ENCODE peak calls at places on chromosomes 13 and 19, in ten cellular contexts. N is fibroblast of pulmonary artery; W is testis; Z is left ventricle myocardium inferior; D is lower leg skin; I is AG04450; M is cardiac muscle cell; K is CD8-positive, alpha-beta T cell; A is cardiac fibroblast; F is colonic mucosa. V is an unnamed sample.

GRCh38 chr13:25186187-25186586 is 14.1 kb upstream of the AMER2 start:
- DNase-seq in Z (no peak), W (no peak), K (no peak), M (no peak), A (no peak), F (no peak), D (no peak), I (no peak), N (no peak), V (no peak)

GRCh38 chr19:2254052-2254872 is 2.0 kb downstream of the JSRP1 start:
- DNase-seq in A (no peak), Z (no peak), W (no peak), F (no peak), K (no peak), I (no peak), M (peak; percentile 59), N (peak; percentile 49), D (no peak), V (no peak)

GRCh38 chr19:11247391-11247790 is 8.0 kb downstream of the ANGPTL8 start:
- DNase-seq in K (no peak), W (peak; percentile 62), F (no peak), A (peak; percentile 66), I (no peak), D (no peak), N (peak; percentile 89), Z (peak; percentile 90), M (peak; percentile 88), V (no peak)

GRCh38 chr13:63041640-63042414 is 1626.2 kb upstream of the PCDH20 start:
- DNase-seq in A (peak; percentile 10), F (no peak), N (peak; percentile 53), W (no peak), Z (no peak), D (no peak), I (peak; percentile 26), M (peak; percentile 6), K (no peak), V (no peak)

GRCh38 chr13:98962901-98963594 is 14.8 kb downstream of the DOCK9 start:
- DNase-seq in Z (no peak), F (no peak), A (no peak), N (no peak), K (no peak), I (no peak), W (no peak), M (no peak), D (no peak), V (no peak)

GRCh38 chr19:4474504-4475136 is 2.5 kb downstream of the HDGFL2 start:
- DNase-seq in K (no peak), Z (no peak), N (peak; percentile 67), I (no peak), A (peak; percentile 49), D (no peak), M (peak; percentile 72), W (peak; percentile 85), F (no peak), V (peak; percentile 56)

GRCh38 chr13:70795484-70795883 is 687.2 kb upstream of the KLHL1 start:
- DNase-seq in N (no peak), D (no peak), Z (no peak), I (no peak), A (no peak), W (no peak), K (no peak), F (no peak), M (no peak), V (no peak)

GRCh38 chr13:108566413-108567170 is 62.8 kb upstream of the MYO16 start:
- DNase-seq in K (no peak), A (no peak), M (no peak), N (no peak), I (no peak), F (no peak), Z (no peak), W (no peak), D (no peak), V (no peak)

GRCh38 chr13:75393839-75394238 is 88.1 kb downstream of the TBC1D4 start:
- DNase-seq in F (no peak), I (no peak), W (no peak), N (no peak), D (no peak), M (no peak), Z (no peak), K (no peak), A (peak; percentile 30), V (peak; percentile 24)

GRCh38 chr13:96053003-96053703 is at the start of gene UGGT2:
- DNase-seq in W (peak; percentile 96), N (peak; percentile 96), Z (peak; percentile 96), A (peak; percentile 95), K (no peak), M (peak; percentile 97), I (peak; percentile 88), D (peak; percentile 85), F (peak; percentile 95), V (peak; percentile 94)

GRCh38 chr19:6241680-6242079 is 38.1 kb downstream of the MLLT1 start:
- DNase-seq in K (no peak), F (no peak), I (no peak), M (no peak), A (no peak), Z (peak; percentile 46), W (peak; percentile 89), N (no peak), D (no peak), V (no peak)

GRCh38 chr19:46944918-46945628 is 74.6 kb upstream of the NPAS1 start:
- DNase-seq in N (peak; percentile 53), F (peak; percentile 53), A (peak; percentile 62), I (no peak), W (peak; percentile 48), D (peak; percentile 31), K (no peak), M (peak; percentile 62), Z (peak; percentile 77), V (peak; percentile 69)

GRCh38 chr19:10662384-10663251 is 8.5 kb downstream of the ILF3 start:
- DNase-seq in F (no peak), K (no peak), N (peak; percentile 63), I (no peak), Z (no peak), D (no peak), A (peak; percentile 50), M (peak; percentile 59), W (no peak), V (peak; percentile 21)

GRCh38 chr19:50214699-50215543 is 11.5 kb downstream of the MYH14 start:
- DNase-seq in K (no peak), M (no peak), F (peak; percentile 88), N (no peak), D (peak; percentile 39), Z (no peak), I (no peak), A (no peak), W (no peak), V (no peak)

GRCh38 chr19:11446652-11447301 is 11.3 kb downstream of the PRKCSH start:
- DNase-seq in F (peak; percentile 62), D (no peak), A (peak; percentile 41), I (no peak), Z (peak; percentile 56), N (peak; percentile 33), M (peak; percentile 46), W (no peak), K (peak; percentile 52), V (no peak)

GRCh38 chr19:17680235-17680722 is 7.9 kb downstream of the UNC13A start:
- DNase-seq in N (peak; percentile 70), F (peak; percentile 24), A (peak; percentile 66), K (peak; percentile 57), D (peak; percentile 54), I (no peak), W (peak; percentile 84), M (peak; percentile 58), Z (peak; percentile 82), V (peak; percentile 61)

DNA sequence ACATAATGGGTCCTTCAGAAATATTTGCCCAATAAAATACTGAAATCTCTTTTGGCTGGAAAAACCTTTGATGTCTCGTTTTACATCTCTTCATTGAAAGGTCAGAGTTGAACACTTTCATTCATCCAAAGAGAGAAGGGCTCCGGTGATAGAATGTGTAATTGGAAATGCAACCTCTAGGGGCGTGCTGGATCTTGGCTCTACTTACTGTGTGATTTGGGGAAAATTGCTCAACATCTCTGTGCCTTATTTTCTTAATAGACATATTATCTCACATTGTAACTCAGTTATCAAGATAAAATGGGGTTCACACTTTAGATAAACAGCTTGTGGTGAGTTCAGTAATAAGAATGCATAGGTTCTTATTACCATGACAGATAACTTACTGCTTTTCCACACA is 1444.1 kb downstream of the SLITRK5 start:
- DNase-seq in D (no peak), F (no peak), Z (no peak), N (no peak), K (no peak), M (no peak), A (no peak), I (no peak), W (no peak), V (no peak)
- TF ChIP-seq CTCF in D (no peak), F (no peak), Z (no peak), N (peak; percentile 1), K (no peak), M (no peak), A (no peak), I (no peak), W (no peak), V (peak; percentile 12)

GRCh38 chr13:39159971-39160370 is 121.7 kb downstream of the NHLRC3 start:
- DNase-seq in I (no peak), A (no peak), N (no peak), W (no peak), F (no peak), M (no peak), D (no peak), K (no peak), Z (no peak), V (no peak)
- H3K4me3 ChIP-seq in I (no peak overlapping the region), A (no peak overlapping the region), N (no peak overlapping the region), W (no peak overlapping the region), F (no peak overlapping the region), M (no peak overlapping the region), D (no peak overlapping the region), K (no peak overlapping the region), Z (no peak overlapping the region), V (no peak overlapping the region)

DNA sequence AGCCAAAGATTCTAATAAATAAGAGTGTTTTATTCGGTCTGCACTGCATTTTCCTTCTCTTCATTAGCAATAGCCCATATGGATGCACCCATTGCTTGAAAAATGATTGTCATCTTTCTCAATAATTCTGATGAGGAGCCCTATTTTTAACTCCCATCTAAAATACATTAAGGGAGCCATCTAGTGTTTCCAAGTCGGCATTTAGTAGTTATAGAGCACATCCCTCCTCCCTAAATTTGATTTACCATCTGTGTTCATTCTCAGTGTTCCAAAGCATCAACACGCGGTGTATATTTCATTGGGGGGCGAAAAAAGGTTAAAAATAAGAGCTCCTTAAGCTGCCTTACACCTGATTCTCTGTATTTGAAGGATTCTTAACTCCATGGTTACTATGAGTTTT is 119.2 kb upstream of the IPO5 start:
- DNase-seq in K (no peak), N (no peak), F (no peak), Z (no peak), W (no peak), D (no peak), I (no peak), M (no peak), A (no peak), V (no peak)
- TF ChIP-seq CTCF in K (no peak), N (no peak), F (no peak), Z (no peak), W (no peak), D (no peak), I (no peak), M (no peak), A (no peak), V (no peak)

DNA sequence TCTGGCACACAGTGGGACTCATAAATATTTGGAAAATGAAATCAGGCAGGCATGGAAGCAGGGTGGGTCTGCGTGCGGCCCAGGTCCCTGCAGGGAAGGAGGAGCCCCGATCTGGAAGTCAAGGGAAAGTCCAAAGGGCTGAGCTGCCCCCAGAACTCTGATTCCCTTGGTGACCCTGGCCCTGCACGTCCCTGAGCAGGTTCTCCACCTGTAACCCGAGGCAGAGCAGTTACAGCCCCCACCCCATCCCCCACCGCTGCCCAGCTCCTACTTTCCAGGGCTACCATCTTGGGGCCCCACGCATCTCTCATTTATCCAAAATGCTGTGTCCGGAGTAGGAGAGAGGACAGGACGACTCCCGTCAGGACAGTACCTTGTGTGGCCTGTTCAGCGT is 2.1 kb downstream of the PLEKHF1 start:
- DNase-seq in W (no peak), I (no peak), F (no peak), A (no peak), K (no peak), Z (no peak), D (no peak), M (no peak), N (no peak), V (no peak)
- H3K4me3 ChIP-seq in W (peak overlapping the region; percentile 95), I (peak overlapping the region; percentile 81), F (no peak overlapping the region), A (peak overlapping the region; percentile 96), K (peak overlapping the region; percentile 91), Z (peak overlapping the region; percentile 98), D (no peak overlapping the region), M (no peak overlapping the region), N (peak overlapping the region; percentile 69), V (peak overlapping the region; percentile 85)

V was measured in AG10803.